ENCODE peak calls at places on chromosomes 2 and 18, in ten cellular contexts. I is adipocyte; T is left lung; K is ovary; F is naive thymus-derived CD4-positive, alpha-beta T cell; Q is Karpas-422; V is transverse colon; M is uterus; B is brain microvascular endothelial cell; H is Peyer's patch. J is an unnamed sample.
A peak's percentile ranks its signal among the peaks of the same experiment; 100 is the strongest.

GRCh38 chr18:59960272-59960671 is 60.5 kb downstream of the PMAIP1 start:
- DNase-seq in I (no peak), T (no peak), K (no peak), F (no peak), Q (no peak), V (no peak), M (no peak), B (no peak), H (no peak), J (no peak)

GRCh38 chr2:216535454-216535995 is 36.9 kb downstream of the RPL37A start:
- DNase-seq in I (peak; percentile 96), T (peak; percentile 50), K (peak; percentile 82), F (no peak), Q (no peak), V (peak; percentile 30), M (peak; percentile 94), B (peak; percentile 94), H (peak; percentile 53), J (peak; percentile 95)

GRCh38 chr2:132916219-132916618 is 246.2 kb upstream of the LYPD1 start:
- DNase-seq in I (no peak), T (no peak), K (no peak), F (no peak), Q (no peak), V (no peak), M (no peak), B (no peak), H (no peak), J (no peak)

GRCh38 chr2:218396688-218397501 is 2.8 kb upstream of the CTDSP1 start:
- DNase-seq in I (peak; percentile 81), T (peak; percentile 88), K (peak; percentile 77), F (peak; percentile 82), Q (peak; percentile 53), V (peak; percentile 85), M (peak; percentile 76), B (peak; percentile 46), H (peak; percentile 93), J (no peak)

GRCh38 chr2:149049142-149049541 is 10.6 kb downstream of the LYPD6B start:
- DNase-seq in I (no peak), T (no peak), K (no peak), F (no peak), Q (no peak), V (no peak), M (no peak), B (no peak), H (no peak), J (no peak)

GRCh38 chr18:51537487-51537886 is 340.0 kb upstream of the MEX3C start:
- DNase-seq in I (no peak), T (no peak), K (no peak), F (no peak), Q (peak; percentile 75), V (peak; percentile 19), M (no peak), B (peak; percentile 9), H (peak; percentile 49), J (no peak)

GRCh38 chr2:174245065-174245464 is 3.3 kb downstream of the OLA1 start:
- DNase-seq in I (no peak), T (no peak), K (no peak), F (no peak), Q (no peak), V (no peak), M (no peak), B (no peak), H (no peak), J (no peak)

GRCh38 chr2:230793573-230794359 is 71.0 kb upstream of the ITM2C start:
- DNase-seq in I (peak; percentile 98), T (peak; percentile 77), K (peak; percentile 62), F (peak; percentile 33), Q (no peak), V (peak; percentile 70), M (peak; percentile 77), B (peak; percentile 99), H (peak; percentile 84), J (peak; percentile 98)

GRCh38 chr18:25895518-25895917 is 194.9 kb downstream of the SS18 start:
- DNase-seq in I (no peak), T (no peak), K (no peak), F (no peak), Q (peak; percentile 16), V (no peak), M (no peak), B (no peak), H (no peak), J (no peak)
- H3K4me3 ChIP-seq in I (no peak overlapping the region), T (no peak overlapping the region), K (no peak overlapping the region), F (no peak overlapping the region), Q (no peak overlapping the region), V (no peak overlapping the region), M (no peak overlapping the region), B (no peak overlapping the region), H (no peak overlapping the region), J (no peak overlapping the region)

GRCh38 chr2:159753797-159754196 is 41.5 kb downstream of the MARCHF7 start:
- DNase-seq in I (no peak), T (no peak), K (no peak), F (no peak), Q (no peak), V (no peak), M (no peak), B (no peak), H (no peak), J (no peak)

GRCh38 chr2:159750873-159751272 is 38.6 kb downstream of the MARCHF7 start:
- DNase-seq in I (no peak), T (no peak), K (no peak), F (no peak), Q (no peak), V (no peak), M (no peak), B (no peak), H (no peak), J (no peak)

GRCh38 chr2:159742846-159743245 is 30.5 kb downstream of the MARCHF7 start:
- DNase-seq in I (no peak), T (no peak), K (no peak), F (no peak), Q (no peak), V (no peak), M (no peak), B (no peak), H (no peak), J (no peak)

GRCh38 chr2:159744363-159744762 is 32.1 kb downstream of the MARCHF7 start:
- DNase-seq in I (no peak), T (no peak), K (no peak), F (no peak), Q (no peak), V (no peak), M (no peak), B (peak; percentile 69), H (no peak), J (no peak)

DNA sequence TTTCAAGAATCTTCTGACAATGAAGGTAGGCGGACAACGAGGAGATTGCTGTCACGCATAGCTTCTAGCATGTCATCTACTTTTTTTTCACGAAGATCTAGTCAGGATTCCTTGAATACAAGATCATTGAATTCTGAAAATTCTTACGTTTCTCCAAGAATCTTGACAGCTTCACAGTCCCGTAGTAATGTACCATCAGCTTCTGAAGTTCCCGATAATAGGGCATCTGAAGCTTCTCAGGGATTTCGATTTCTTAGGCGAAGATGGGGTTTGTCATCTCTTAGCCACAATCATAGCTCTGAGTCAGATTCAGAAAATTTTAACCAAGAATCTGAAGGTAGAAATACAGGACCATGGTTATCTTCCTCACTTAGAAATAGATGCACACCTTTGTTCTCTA is 35.8 kb downstream of the MARCHF7 start:
- DNase-seq in I (no peak), T (no peak), K (no peak), F (no peak), Q (no peak), V (no peak), M (no peak), B (no peak), H (no peak), J (no peak)
- H3K36me3 ChIP-seq in I (peaks cover 92% of the 10 kb centered on the region), T (peaks cover 76% of the 10 kb centered on the region), K (no peaks in the 10 kb centered on the region), F (peaks cover 49% of the 10 kb centered on the region), Q (peaks cover 74% of the 10 kb centered on the region), V (peaks cover 33% of the 10 kb centered on the region), M (no peaks in the 10 kb centered on the region), B (peaks cover 51% of the 10 kb centered on the region), H (peaks cover 65% of the 10 kb centered on the region), J (peaks cover 8% of the 10 kb centered on the region)

GRCh38 chr2:204613635-204614034 is 68.4 kb downstream of the PARD3B start:
- DNase-seq in I (no peak), T (no peak), K (no peak), F (no peak), Q (no peak), V (no peak), M (no peak), B (no peak), H (no peak), J (no peak)

GRCh38 chr2:204611017-204611631 is 65.8 kb downstream of the PARD3B start:
- DNase-seq in I (no peak), T (no peak), K (no peak), F (no peak), Q (no peak), V (no peak), M (no peak), B (no peak), H (no peak), J (no peak)

GRCh38 chr2:204611764-204612163 is 66.5 kb downstream of the PARD3B start:
- DNase-seq in I (no peak), T (no peak), K (no peak), F (no peak), Q (no peak), V (no peak), M (no peak), B (no peak), H (no peak), J (no peak)

GRCh38 chr2:204604061-204604460 is 58.8 kb downstream of the PARD3B start:
- DNase-seq in I (peak; percentile 19), T (no peak), K (no peak), F (no peak), Q (no peak), V (no peak), M (no peak), B (peak; percentile 11), H (no peak), J (peak; percentile 9)

DNA sequence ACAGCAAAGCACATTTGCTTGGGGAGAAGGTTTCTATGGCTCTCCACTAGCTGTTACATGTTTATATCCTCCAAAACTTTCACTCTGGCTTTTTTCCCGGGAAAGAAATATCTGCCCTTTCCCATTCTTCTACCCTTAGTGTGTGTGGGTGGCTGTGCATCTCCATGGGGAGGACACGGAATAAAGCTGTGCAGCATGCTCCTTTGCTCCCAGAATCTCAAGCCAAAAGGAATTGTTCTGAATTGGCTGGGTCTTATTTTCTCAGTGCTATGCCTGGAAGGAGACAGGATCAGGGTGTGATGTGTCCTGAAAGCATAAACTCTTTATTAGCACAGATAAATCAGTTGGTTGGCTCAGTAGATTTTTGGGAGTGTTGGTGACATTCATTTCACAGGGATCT is 63.0 kb downstream of the PARD3B start:
- DNase-seq in I (peak; percentile 62), T (peak; percentile 28), K (peak; percentile 21), F (no peak), Q (no peak), V (no peak), M (peak; percentile 25), B (peak; percentile 10), H (no peak), J (peak; percentile 83)
- H3K4me3 ChIP-seq in I (peak overlapping the region; percentile 42), T (no peak overlapping the region), K (no peak overlapping the region), F (no peak overlapping the region), Q (no peak overlapping the region), V (no peak overlapping the region), M (no peak overlapping the region), B (no peak overlapping the region), H (no peak overlapping the region), J (no peak overlapping the region)

DNA sequence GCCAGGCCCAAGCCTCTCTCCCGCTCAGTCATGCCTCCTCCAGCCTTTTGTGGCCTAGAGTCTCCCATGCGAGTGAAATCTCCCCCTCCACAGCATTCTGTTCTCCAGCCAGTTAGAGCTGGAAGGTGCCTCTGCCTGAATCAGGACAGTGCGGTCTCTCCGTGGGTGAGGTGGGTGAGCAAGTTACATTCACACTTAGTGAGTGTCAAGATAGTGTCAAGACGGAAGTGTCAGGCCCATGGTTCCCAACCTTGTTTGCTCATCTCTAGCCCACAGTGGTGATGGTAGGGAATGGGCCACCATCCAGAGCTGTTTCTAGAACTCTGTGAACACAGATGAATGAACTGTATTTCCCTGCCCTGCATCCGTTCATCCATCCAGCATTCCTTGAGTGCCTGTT is 59.5 kb downstream of the LPIN1 start:
- DNase-seq in I (no peak), T (no peak), K (no peak), F (no peak), Q (no peak), V (no peak), M (no peak), B (no peak), H (no peak), J (no peak)
- H3K36me3 ChIP-seq in I (peaks cover 96% of the 10 kb centered on the region), T (peaks cover 89% of the 10 kb centered on the region), K (no peaks in the 10 kb centered on the region), F (peaks cover 89% of the 10 kb centered on the region), Q (no peaks in the 10 kb centered on the region), V (peaks cover 24% of the 10 kb centered on the region), M (no peaks in the 10 kb centered on the region), B (peaks cover 38% of the 10 kb centered on the region), H (peaks cover 74% of the 10 kb centered on the region), J (peaks cover 25% of the 10 kb centered on the region)

J was measured in BJ.